ENCODE peak calls at places on chromosomes 7 and 10, in four cellular contexts. One of them, this sample, is unnamed.

GRCh38 chr7:101315336-101315735 is 6.3 kb downstream of the IFT22 start:
- DNase-seq in RPMI7951: peak
- DNase-seq in fibroblast of gingiva: peak
- DNase-seq in Right ventricle myocardium superior: no peak
- DNase-seq in this sample: peak

GRCh38 chr7:86598721-86599120 is 45.0 kb upstream of the GRM3 start:
- DNase-seq in RPMI7951: no peak
- DNase-seq in fibroblast of gingiva: no peak
- DNase-seq in Right ventricle myocardium superior: no peak
- DNase-seq in this sample: peak

GRCh38 chr10:70537398-70538194 is 59.0 kb downstream of the PALD1 start:
- DNase-seq in RPMI7951: no peak
- DNase-seq in fibroblast of gingiva: no peak
- DNase-seq in Right ventricle myocardium superior: peak
- DNase-seq in this sample: peak

GRCh38 chr7:44285561-44285960 is 39.8 kb downstream of the CAMK2B start:
- DNase-seq in RPMI7951: no peak
- DNase-seq in fibroblast of gingiva: no peak
- DNase-seq in Right ventricle myocardium superior: peak
- DNase-seq in this sample: no peak

GRCh38 chr7:141698247-141699015 is 3.5 kb downstream of the DENND11 start:
- DNase-seq in RPMI7951: no peak
- DNase-seq in fibroblast of gingiva: no peak
- DNase-seq in Right ventricle myocardium superior: no peak
- DNase-seq in this sample: peak

GRCh38 chr7:113392421-113392820 is 274.1 kb upstream of the SMIM30 start:
- DNase-seq in RPMI7951: no peak
- DNase-seq in fibroblast of gingiva: no peak
- DNase-seq in Right ventricle myocardium superior: no peak
- DNase-seq in this sample: no peak

GRCh38 chr7:123649956-123650355 is 5.7 kb upstream of the LMOD2 start:
- DNase-seq in RPMI7951: peak
- DNase-seq in fibroblast of gingiva: no peak
- DNase-seq in Right ventricle myocardium superior: no peak
- DNase-seq in this sample: peak

GRCh38 chr10:86188326-86188725 is 178.3 kb downstream of the GRID1 start:
- DNase-seq in RPMI7951: no peak
- DNase-seq in fibroblast of gingiva: no peak
- DNase-seq in Right ventricle myocardium superior: no peak
- DNase-seq in this sample: no peak

GRCh38 chr10:117237401-117237991 is 3.4 kb upstream of the SLC18A2 start:
- DNase-seq in RPMI7951: no peak
- DNase-seq in fibroblast of gingiva: no peak
- DNase-seq in Right ventricle myocardium superior: no peak
- DNase-seq in this sample: no peak

GRCh38 chr7:74365320-74366022 is 76.3 kb downstream of the CLIP2 start:
- DNase-seq in RPMI7951: peak
- DNase-seq in fibroblast of gingiva: peak
- DNase-seq in Right ventricle myocardium superior: peak
- DNase-seq in this sample: peak

GRCh38 chr7:33420311-33420710 is 290.9 kb downstream of the BBS9 start:
- DNase-seq in RPMI7951: no peak
- DNase-seq in fibroblast of gingiva: no peak
- DNase-seq in Right ventricle myocardium superior: no peak
- DNase-seq in this sample: no peak

GRCh38 chr10:57188846-57189245 is 827.8 kb upstream of the ZWINT start:
- DNase-seq in RPMI7951: peak
- DNase-seq in fibroblast of gingiva: no peak
- DNase-seq in Right ventricle myocardium superior: no peak
- DNase-seq in this sample: no peak

GRCh38 chr7:101565601-101566209 is 63.4 kb downstream of the MYL10 start:
- DNase-seq in RPMI7951: no peak
- DNase-seq in fibroblast of gingiva: no peak
- DNase-seq in Right ventricle myocardium superior: no peak
- DNase-seq in this sample: no peak

GRCh38 chr7:964401-965231 is 10.1 kb upstream of the ADAP1 start:
- DNase-seq in RPMI7951: peak
- DNase-seq in fibroblast of gingiva: peak
- DNase-seq in Right ventricle myocardium superior: peak
- DNase-seq in this sample: peak

GRCh38 chr7:128829391-128830166 is 627 bp upstream of the FLNC start:
- DNase-seq in RPMI7951: peak
- DNase-seq in fibroblast of gingiva: no peak
- DNase-seq in Right ventricle myocardium superior: peak
- DNase-seq in this sample: peak

GRCh38 chr10:89118091-89118490 is 89.0 kb downstream of the CH25H start:
- DNase-seq in RPMI7951: peak
- DNase-seq in fibroblast of gingiva: peak
- DNase-seq in Right ventricle myocardium superior: no peak
- DNase-seq in this sample: peak

GRCh38 chr7:105141068-105141467 is 127.1 kb downstream of the KMT2E start:
- DNase-seq in RPMI7951: peak
- DNase-seq in fibroblast of gingiva: peak
- DNase-seq in Right ventricle myocardium superior: no peak
- DNase-seq in this sample: peak

GRCh38 chr10:98463022-98463421 is 16.3 kb upstream of the HPS1 start:
- DNase-seq in RPMI7951: no peak
- DNase-seq in fibroblast of gingiva: no peak
- DNase-seq in Right ventricle myocardium superior: no peak
- DNase-seq in this sample: no peak

GRCh38 chr10:86356306-86356705 is 10.3 kb downstream of the GRID1 start:
- DNase-seq in RPMI7951: no peak
- DNase-seq in fibroblast of gingiva: no peak
- DNase-seq in Right ventricle myocardium superior: peak
- DNase-seq in this sample: no peak